ENCODE peak calls at places on chromosome 15, in seven cellular contexts. N is dorsolateral prefrontal cortex; M is stimulated activated naive CD8-positive, alpha-beta T cell treated with anti-CD3 and anti-CD28 coated beads, Interleukin-15, Interleukin-2, amounts not matched to agents 100 U/mL and 50 U/mL, for 24 hours; A is H54; L is HFF-Myc; J is AG09319; T is cardiac muscle cell. G is an unnamed sample.
A peak's percentile ranks its signal among the peaks of the same experiment; 100 is the strongest.

GRCh38 chr15:100220058-100220728 is 121.6 kb downstream of the ADAMTS17 start:
- DNase-seq in N (no peak), L (no peak), A (no peak), J (no peak), T (no peak), M (no peak), G (no peak)

GRCh38 chr15:81256916-81257315 is 60.2 kb downstream of the IL16 start:
- DNase-seq in J (no peak), A (no peak), N (no peak), T (no peak), L (no peak), M (no peak), G (no peak)

GRCh38 chr15:48652510-48653076 is 7.1 kb upstream of the FBN1 start:
- DNase-seq in L (no peak), N (no peak), A (no peak), M (no peak), T (no peak), J (no peak), G (no peak)

GRCh38 chr15:73530649-73531048 is 87.7 kb downstream of the REC114 start:
- DNase-seq in T (no peak), M (no peak), N (no peak), J (no peak), L (no peak), A (no peak), G (no peak)

GRCh38 chr15:57647791-57648130 is 56.1 kb downstream of the MYZAP start:
- DNase-seq in J (peak; percentile 30), T (peak; percentile 53), L (no peak), A (no peak), M (no peak), N (no peak), G (no peak)

GRCh38 chr15:66894363-66894762 is 171.0 kb upstream of the SMAD3 start:
- DNase-seq in N (no peak), J (no peak), M (no peak), T (no peak), L (no peak), A (no peak), G (no peak)

GRCh38 chr15:32119694-32120330 is 89.5 kb downstream of the CHRNA7 start:
- DNase-seq in A (no peak), N (no peak), M (no peak), T (no peak), J (no peak), L (no peak), G (no peak)

GRCh38 chr15:58049520-58050227 is 15.8 kb downstream of the ALDH1A2 start:
- DNase-seq in A (no peak), L (no peak), M (no peak), T (no peak), J (no peak), N (no peak), G (no peak)

GRCh38 chr15:72231847-72232461 is 964 bp upstream of the PKM start:
- DNase-seq in T (peak; percentile 9), A (peak; percentile 55), N (no peak), J (no peak), L (no peak), M (peak; percentile 47), G (no peak)

GRCh38 chr15:79769081-79769481 is 127.7 kb downstream of the MTHFS start:
- DNase-seq in M (no peak), N (no peak), L (no peak), A (no peak), T (peak; percentile 8), J (no peak), G (no peak)

GRCh38 chr15:40477703-40478269 is 7.0 kb downstream of the CHST14 start:
- DNase-seq in N (no peak), T (peak; percentile 42), M (no peak), J (no peak), A (no peak), L (no peak), G (no peak)

GRCh38 chr15:31437686-31438085 is 111.1 kb downstream of the KLF13 start:
- DNase-seq in L (no peak), N (no peak), T (no peak), M (peak; percentile 82), A (no peak), J (no peak), G (no peak)

GRCh38 chr15:37574985-37575384 is 359.5 kb upstream of the TMCO5A start:
- DNase-seq in M (no peak), A (peak; percentile 4), T (no peak), N (no peak), L (no peak), J (no peak), G (no peak)

GRCh38 chr15:90482124-90483011 is 47.4 kb upstream of the CRTC3 start:
- DNase-seq in M (peak; percentile 45), N (peak; percentile 83), J (peak; percentile 28), L (peak; percentile 25), T (peak; percentile 41), A (no peak), G (peak; percentile 18)

GRCh38 chr15:98834976-98835375 is 172.6 kb downstream of the PGPEP1L start:
- DNase-seq in M (no peak), N (no peak), L (no peak), J (no peak), A (no peak), T (no peak), G (no peak)

GRCh38 chr15:89760303-89761008 is 9.4 kb upstream of the MESP1 start:
- DNase-seq in M (peak; percentile 82), T (peak; percentile 81), N (peak; percentile 74), A (peak; percentile 76), L (no peak), J (no peak), G (peak; percentile 54)

GRCh38 chr15:74839526-74840395 is 3.2 kb downstream of the ULK3 start:
- DNase-seq in N (no peak), J (no peak), A (no peak), T (no peak), L (no peak), M (no peak), G (no peak)

GRCh38 chr15:69824075-69824876 is 273.4 kb downstream of the TLE3 start:
- DNase-seq in J (no peak), T (no peak), L (no peak), A (no peak), N (no peak), M (no peak), G (no peak)

GRCh38 chr15:67180514-67181191 is 73.8 kb downstream of the AAGAB start:
- DNase-seq in A (no peak), M (no peak), J (no peak), N (no peak), T (no peak), L (no peak), G (no peak)

GRCh38 chr15:27845535-27846369 is 253.4 kb downstream of the OCA2 start:
- DNase-seq in A (no peak), J (no peak), M (no peak), N (no peak), L (no peak), T (no peak), G (no peak)

GRCh38 chr15:68277605-68278344 is at the start of gene FEM1B:
- DNase-seq in M (peak; percentile 88), T (peak; percentile 92), A (peak; percentile 52), J (peak; percentile 87), L (peak; percentile 72), N (peak; percentile 78), G (peak; percentile 72)

GRCh38 chr15:62564889-62565288 is 399.8 kb upstream of the C2CD4B start:
- DNase-seq in A (no peak), N (no peak), T (peak; percentile 15), M (no peak), J (no peak), L (no peak), G (no peak)

GRCh38 chr15:93719941-93720351 is 511.4 kb upstream of the MCTP2 start:
- DNase-seq in L (no peak), J (no peak), N (no peak), T (no peak), A (no peak), M (no peak), G (no peak)

GRCh38 chr15:68113751-68114150 is 59.6 kb downstream of the PIAS1 start:
- DNase-seq in J (no peak), A (no peak), L (no peak), T (no peak), N (no peak), M (no peak), G (no peak)

GRCh38 chr15:89652131-89652530 is 3.1 kb downstream of the KIF7 start:
- DNase-seq in L (no peak), M (no peak), T (no peak), J (no peak), N (no peak), A (no peak), G (no peak)